ENCODE peak calls at places on chromosomes 7 and 10, in nine cellular contexts. One of them, this sample, is unnamed.

GRCh38 chr10:11472158-11472753 is 139.2 kb downstream of the USP6NL start:
- DNase-seq in mucosa of descending colon: peak
- DNase-seq in hepatocyte: peak
- DNase-seq in kidney: peak
- DNase-seq in PC-3: peak
- DNase-seq in epithelial cell of esophagus: peak
- DNase-seq in lung: peak
- DNase-seq in fibroblast of pulmonary artery: peak
- DNase-seq in Panc1: peak
- DNase-seq in this sample: no peak

GRCh38 chr7:91264924-91265681 is 870 bp downstream of the FZD1 start:
- DNase-seq in mucosa of descending colon: peak
- DNase-seq in hepatocyte: peak
- DNase-seq in Panc1: no peak
- DNase-seq in PC-3: peak
- DNase-seq in fibroblast of pulmonary artery: peak
- DNase-seq in kidney: peak
- DNase-seq in epithelial cell of esophagus: peak
- DNase-seq in lung: peak
- DNase-seq in this sample: peak

GRCh38 chr7:47040795-47041194 is 541.1 kb downstream of the TNS3 start:
- DNase-seq in kidney: no peak
- DNase-seq in hepatocyte: no peak
- DNase-seq in PC-3: no peak
- DNase-seq in lung: no peak
- DNase-seq in epithelial cell of esophagus: no peak
- DNase-seq in mucosa of descending colon: no peak
- DNase-seq in fibroblast of pulmonary artery: peak
- DNase-seq in Panc1: no peak
- DNase-seq in this sample: no peak

GRCh38 chr7:84354866-84355265 is 160.3 kb upstream of the SEMA3A start:
- DNase-seq in kidney: no peak
- DNase-seq in hepatocyte: no peak
- DNase-seq in PC-3: no peak
- DNase-seq in epithelial cell of esophagus: no peak
- DNase-seq in Panc1: no peak
- DNase-seq in fibroblast of pulmonary artery: peak
- DNase-seq in mucosa of descending colon: no peak
- DNase-seq in lung: no peak
- DNase-seq in this sample: no peak

GRCh38 chr7:72674394-72674793 is 153.6 kb downstream of the TYW1B start:
- DNase-seq in mucosa of descending colon: no peak
- DNase-seq in hepatocyte: no peak
- DNase-seq in epithelial cell of esophagus: peak
- DNase-seq in lung: no peak
- DNase-seq in kidney: no peak
- DNase-seq in PC-3: peak
- DNase-seq in fibroblast of pulmonary artery: no peak
- DNase-seq in Panc1: no peak
- DNase-seq in this sample: no peak

GRCh38 chr10:73860050-73860491 is 14.3 kb downstream of the CAMK2G start:
- DNase-seq in fibroblast of pulmonary artery: no peak
- DNase-seq in lung: no peak
- DNase-seq in PC-3: no peak
- DNase-seq in epithelial cell of esophagus: no peak
- DNase-seq in Panc1: no peak
- DNase-seq in hepatocyte: no peak
- DNase-seq in kidney: no peak
- DNase-seq in mucosa of descending colon: no peak
- DNase-seq in this sample: no peak

GRCh38 chr7:80764132-80764531 is 125.7 kb downstream of the CD36 start:
- DNase-seq in kidney: no peak
- DNase-seq in fibroblast of pulmonary artery: no peak
- DNase-seq in PC-3: no peak
- DNase-seq in mucosa of descending colon: no peak
- DNase-seq in hepatocyte: no peak
- DNase-seq in epithelial cell of esophagus: no peak
- DNase-seq in lung: no peak
- DNase-seq in Panc1: no peak
- DNase-seq in this sample: no peak

GRCh38 chr7:44999245-45000095 is 531 bp upstream of the CCM2 start:
- DNase-seq in epithelial cell of esophagus: peak
- DNase-seq in kidney: peak
- DNase-seq in lung: peak
- DNase-seq in mucosa of descending colon: peak
- DNase-seq in fibroblast of pulmonary artery: peak
- DNase-seq in hepatocyte: peak
- DNase-seq in Panc1: peak
- DNase-seq in PC-3: peak
- DNase-seq in this sample: peak

GRCh38 chr10:36188461-36188860 is 546.4 kb upstream of the FZD8 start:
- DNase-seq in hepatocyte: no peak
- DNase-seq in lung: no peak
- DNase-seq in PC-3: no peak
- DNase-seq in epithelial cell of esophagus: no peak
- DNase-seq in mucosa of descending colon: no peak
- DNase-seq in kidney: no peak
- DNase-seq in fibroblast of pulmonary artery: no peak
- DNase-seq in Panc1: no peak
- DNase-seq in this sample: no peak
- TF ChIP-seq CTCF in hepatocyte: no peak
- TF ChIP-seq CTCF in lung: no peak
- TF ChIP-seq CTCF in PC-3: no peak
- TF ChIP-seq CTCF in epithelial cell of esophagus: no peak
- TF ChIP-seq CTCF in mucosa of descending colon: no peak
- TF ChIP-seq CTCF in kidney: no peak
- TF ChIP-seq CTCF in fibroblast of pulmonary artery: no peak
- TF ChIP-seq CTCF in Panc1: no peak
- TF ChIP-seq CTCF in this sample: no peak

DNA sequence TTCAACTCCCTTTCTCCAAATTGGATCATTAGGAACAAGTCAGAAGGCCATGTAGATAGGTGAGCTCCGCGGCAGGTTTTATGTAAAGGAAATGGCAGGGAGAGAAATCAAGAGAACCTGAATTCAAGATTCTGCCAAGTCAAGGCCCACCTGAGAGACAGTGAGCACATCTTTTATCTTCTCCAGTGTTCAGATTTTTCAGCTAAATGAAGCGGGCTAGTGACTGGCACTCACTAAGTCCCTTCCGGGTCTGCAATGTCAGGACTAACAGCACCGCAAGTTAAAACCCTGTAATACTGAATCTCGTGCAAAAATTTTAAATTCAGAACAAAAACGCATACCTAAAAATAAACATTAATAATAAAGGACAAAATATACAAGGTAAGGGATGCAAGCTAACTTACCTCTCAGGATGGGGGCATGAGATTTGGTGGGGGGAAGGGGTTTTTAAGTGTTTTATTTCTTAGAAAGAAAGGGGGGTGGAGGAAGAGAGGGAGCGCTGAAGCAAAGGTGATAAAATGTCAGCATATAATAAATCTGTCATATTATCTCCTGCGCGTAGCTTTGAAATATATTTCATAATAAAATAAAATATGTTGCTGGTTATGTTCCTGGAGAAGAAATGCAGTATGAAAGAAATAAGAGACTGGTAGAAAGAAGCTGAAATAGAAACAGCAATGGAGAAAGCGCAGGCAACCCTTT is 17.5 kb downstream of the TCAF1 start:
- DNase-seq in fibroblast of pulmonary artery: no peak
- DNase-seq in kidney: no peak
- DNase-seq in mucosa of descending colon: no peak
- DNase-seq in hepatocyte: no peak
- DNase-seq in epithelial cell of esophagus: no peak
- DNase-seq in PC-3: no peak
- DNase-seq in Panc1: no peak
- DNase-seq in lung: no peak
- DNase-seq in this sample: no peak
- H3K4me3 ChIP-seq in fibroblast of pulmonary artery: peak
- H3K4me3 ChIP-seq in kidney: no peak
- H3K4me3 ChIP-seq in mucosa of descending colon: no peak
- H3K4me3 ChIP-seq in hepatocyte: peak
- H3K4me3 ChIP-seq in epithelial cell of esophagus: peak
- H3K4me3 ChIP-seq in PC-3: no peak
- H3K4me3 ChIP-seq in Panc1: no peak
- H3K4me3 ChIP-seq in lung: no peak
- H3K4me3 ChIP-seq in this sample: no peak

GRCh38 chr10:21495686-21496284 is 29.7 kb downstream of the SKIDA1 start:
- DNase-seq in mucosa of descending colon: peak
- DNase-seq in Panc1: no peak
- DNase-seq in lung: peak
- DNase-seq in hepatocyte: peak
- DNase-seq in PC-3: peak
- DNase-seq in epithelial cell of esophagus: peak
- DNase-seq in kidney: peak
- DNase-seq in fibroblast of pulmonary artery: peak
- DNase-seq in this sample: peak

GRCh38 chr10:21495002-21495685 is 30.3 kb downstream of the SKIDA1 start:
- DNase-seq in hepatocyte: no peak
- DNase-seq in fibroblast of pulmonary artery: peak
- DNase-seq in Panc1: no peak
- DNase-seq in epithelial cell of esophagus: peak
- DNase-seq in lung: no peak
- DNase-seq in kidney: peak
- DNase-seq in mucosa of descending colon: no peak
- DNase-seq in PC-3: no peak
- DNase-seq in this sample: peak

GRCh38 chr10:21498416-21498815 is 27.1 kb downstream of the SKIDA1 start:
- DNase-seq in epithelial cell of esophagus: no peak
- DNase-seq in Panc1: no peak
- DNase-seq in kidney: no peak
- DNase-seq in fibroblast of pulmonary artery: no peak
- DNase-seq in lung: no peak
- DNase-seq in mucosa of descending colon: no peak
- DNase-seq in hepatocyte: no peak
- DNase-seq in PC-3: no peak
- DNase-seq in this sample: no peak

GRCh38 chr10:21497177-21497807 is 28.2 kb downstream of the SKIDA1 start:
- DNase-seq in lung: peak
- DNase-seq in mucosa of descending colon: peak
- DNase-seq in PC-3: peak
- DNase-seq in epithelial cell of esophagus: peak
- DNase-seq in hepatocyte: peak
- DNase-seq in fibroblast of pulmonary artery: peak
- DNase-seq in Panc1: no peak
- DNase-seq in kidney: peak
- DNase-seq in this sample: no peak

GRCh38 chr10:21496285-21497176 is 29.0 kb downstream of the SKIDA1 start:
- DNase-seq in lung: peak
- DNase-seq in PC-3: peak
- DNase-seq in fibroblast of pulmonary artery: peak
- DNase-seq in hepatocyte: peak
- DNase-seq in kidney: peak
- DNase-seq in Panc1: no peak
- DNase-seq in mucosa of descending colon: peak
- DNase-seq in epithelial cell of esophagus: peak
- DNase-seq in this sample: peak
- TF ChIP-seq CTCF in lung: no peak
- TF ChIP-seq CTCF in PC-3: peak
- TF ChIP-seq CTCF in fibroblast of pulmonary artery: peak
- TF ChIP-seq CTCF in hepatocyte: peak
- TF ChIP-seq CTCF in kidney: no peak
- TF ChIP-seq CTCF in Panc1: peak
- TF ChIP-seq CTCF in mucosa of descending colon: no peak
- TF ChIP-seq CTCF in epithelial cell of esophagus: peak
- TF ChIP-seq CTCF in this sample: peak

GRCh38 chr7:22355620-22356009 is 1.3 kb downstream of the RAPGEF5 start:
- DNase-seq in kidney: no peak
- DNase-seq in Panc1: no peak
- DNase-seq in fibroblast of pulmonary artery: no peak
- DNase-seq in hepatocyte: no peak
- DNase-seq in epithelial cell of esophagus: no peak
- DNase-seq in lung: no peak
- DNase-seq in PC-3: no peak
- DNase-seq in mucosa of descending colon: no peak
- DNase-seq in this sample: no peak
- H3K4me3 ChIP-seq in kidney: no peak
- H3K4me3 ChIP-seq in Panc1: no peak
- H3K4me3 ChIP-seq in fibroblast of pulmonary artery: no peak
- H3K4me3 ChIP-seq in hepatocyte: peak
- H3K4me3 ChIP-seq in epithelial cell of esophagus: peak
- H3K4me3 ChIP-seq in lung: peak
- H3K4me3 ChIP-seq in PC-3: peak
- H3K4me3 ChIP-seq in mucosa of descending colon: no peak
- H3K4me3 ChIP-seq in this sample: peak

GRCh38 chr10:30324448-30325110 is 24.5 kb downstream of the MTPAP start:
- DNase-seq in hepatocyte: no peak
- DNase-seq in Panc1: no peak
- DNase-seq in mucosa of descending colon: no peak
- DNase-seq in kidney: no peak
- DNase-seq in lung: no peak
- DNase-seq in epithelial cell of esophagus: no peak
- DNase-seq in PC-3: no peak
- DNase-seq in fibroblast of pulmonary artery: no peak
- DNase-seq in this sample: no peak
- TF ChIP-seq CTCF in hepatocyte: no peak
- TF ChIP-seq CTCF in Panc1: no peak
- TF ChIP-seq CTCF in mucosa of descending colon: no peak
- TF ChIP-seq CTCF in kidney: no peak
- TF ChIP-seq CTCF in lung: no peak
- TF ChIP-seq CTCF in epithelial cell of esophagus: no peak
- TF ChIP-seq CTCF in PC-3: peak
- TF ChIP-seq CTCF in fibroblast of pulmonary artery: no peak
- TF ChIP-seq CTCF in this sample: no peak